ENCODE peak calls at places on chromosomes 13 and 19, in five cellular contexts. One of them, this sample, is unnamed.

GRCh38 chr13:22449251-22449650 is 731.5 kb upstream of the SGCG start:
- DNase-seq in IMR-90: no peak
- DNase-seq in stomach: no peak
- DNase-seq in PC-9: no peak
- DNase-seq in breast epithelium: no peak
- DNase-seq in this sample: no peak

GRCh38 chr19:17530586-17530985 is 19.1 kb downstream of the PGLS start:
- DNase-seq in IMR-90: no peak
- DNase-seq in stomach: no peak
- DNase-seq in PC-9: no peak
- DNase-seq in breast epithelium: no peak
- DNase-seq in this sample: no peak

GRCh38 chr13:26819067-26819466 is 58.5 kb upstream of the GPR12 start:
- DNase-seq in IMR-90: no peak
- DNase-seq in stomach: no peak
- DNase-seq in PC-9: no peak
- DNase-seq in breast epithelium: no peak
- DNase-seq in this sample: no peak

GRCh38 chr13:110266983-110267382 is 40.0 kb downstream of the COL4A1 start:
- DNase-seq in IMR-90: no peak
- DNase-seq in stomach: no peak
- DNase-seq in PC-9: no peak
- DNase-seq in breast epithelium: no peak
- DNase-seq in this sample: no peak

GRCh38 chr19:29612121-29612520 is 6.0 kb downstream of the POP4 start:
- DNase-seq in IMR-90: no peak
- DNase-seq in stomach: no peak
- DNase-seq in PC-9: no peak
- DNase-seq in breast epithelium: no peak
- DNase-seq in this sample: no peak

GRCh38 chr13:75050419-75051066 is 431.4 kb downstream of the TBC1D4 start:
- DNase-seq in IMR-90: peak; percentile 1
- DNase-seq in stomach: no peak
- DNase-seq in PC-9: no peak
- DNase-seq in breast epithelium: no peak
- DNase-seq in this sample: no peak

GRCh38 chr19:3054972-3055740 is 7.1 kb downstream of the TLE5 start:
- DNase-seq in IMR-90: peak; percentile 17
- DNase-seq in stomach: no peak
- DNase-seq in PC-9: peak; percentile 75
- DNase-seq in breast epithelium: no peak
- DNase-seq in this sample: peak; percentile 35

GRCh38 chr13:34128661-34129060 is 310.7 kb downstream of the RFC3 start:
- DNase-seq in IMR-90: no peak
- DNase-seq in stomach: no peak
- DNase-seq in PC-9: no peak
- DNase-seq in breast epithelium: no peak
- DNase-seq in this sample: no peak

GRCh38 chr13:113632706-113633484 is 25.1 kb downstream of the ATP4B start:
- DNase-seq in IMR-90: no peak
- DNase-seq in stomach: no peak
- DNase-seq in PC-9: no peak
- DNase-seq in breast epithelium: no peak
- DNase-seq in this sample: no peak

GRCh38 chr13:103941506-103942148 is 875.4 kb upstream of the SLC10A2 start:
- DNase-seq in IMR-90: no peak
- DNase-seq in stomach: no peak
- DNase-seq in PC-9: no peak
- DNase-seq in breast epithelium: no peak
- DNase-seq in this sample: no peak

GRCh38 chr13:83297591-83298305 is 584.5 kb downstream of the SLITRK1 start:
- DNase-seq in IMR-90: no peak
- DNase-seq in stomach: no peak
- DNase-seq in PC-9: no peak
- DNase-seq in breast epithelium: no peak
- DNase-seq in this sample: no peak

GRCh38 chr19:41999071-41999877 is 5.2 kb upstream of the ATP1A3 start:
- DNase-seq in IMR-90: no peak
- DNase-seq in stomach: no peak
- DNase-seq in PC-9: no peak
- DNase-seq in breast epithelium: no peak
- DNase-seq in this sample: no peak

GRCh38 chr13:110557610-110558305 is 3.8 kb downstream of the RAB20 start:
- DNase-seq in IMR-90: no peak
- DNase-seq in stomach: peak; percentile 76
- DNase-seq in PC-9: no peak
- DNase-seq in breast epithelium: no peak
- DNase-seq in this sample: no peak

GRCh38 chr13:26965976-26966375 is 205.4 kb upstream of the GPR12 start:
- DNase-seq in IMR-90: peak; percentile 93
- DNase-seq in stomach: peak; percentile 81
- DNase-seq in PC-9: no peak
- DNase-seq in breast epithelium: no peak
- DNase-seq in this sample: no peak

GRCh38 chr19:33812388-33813330 is 16.0 kb downstream of the KCTD15 start:
- DNase-seq in IMR-90: no peak
- DNase-seq in stomach: no peak
- DNase-seq in PC-9: no peak
- DNase-seq in breast epithelium: no peak
- DNase-seq in this sample: no peak

GRCh38 chr13:51663980-51664957 is 80.0 kb downstream of the WDFY2 start:
- DNase-seq in IMR-90: no peak
- DNase-seq in stomach: no peak
- DNase-seq in PC-9: no peak
- DNase-seq in breast epithelium: no peak
- DNase-seq in this sample: no peak

GRCh38 chr19:38319421-38320258 is at the start of gene KCNK6:
- DNase-seq in IMR-90: no peak
- DNase-seq in stomach: peak; percentile 70
- DNase-seq in PC-9: peak; percentile 46
- DNase-seq in breast epithelium: peak; percentile 44
- DNase-seq in this sample: no peak

GRCh38 chr19:46746281-46746965 is at the start of gene STRN4:
- DNase-seq in IMR-90: no peak
- DNase-seq in stomach: peak; percentile 67
- DNase-seq in PC-9: peak; percentile 39
- DNase-seq in breast epithelium: no peak
- DNase-seq in this sample: peak; percentile 87

GRCh38 chr13:61918841-61919240 is 503.2 kb upstream of the PCDH20 start:
- DNase-seq in IMR-90: no peak
- DNase-seq in stomach: no peak
- DNase-seq in PC-9: no peak
- DNase-seq in breast epithelium: no peak
- DNase-seq in this sample: no peak

GRCh38 chr19:54209058-54209747 is 8.5 kb downstream of the RPS9 start:
- DNase-seq in IMR-90: no peak
- DNase-seq in stomach: no peak
- DNase-seq in PC-9: peak; percentile 25
- DNase-seq in breast epithelium: no peak
- DNase-seq in this sample: no peak

GRCh38 chr19:1672038-1672768 is 19.8 kb upstream of the TCF3 start:
- DNase-seq in IMR-90: peak; percentile 30
- DNase-seq in stomach: no peak
- DNase-seq in PC-9: peak; percentile 38
- DNase-seq in breast epithelium: no peak
- DNase-seq in this sample: peak; percentile 86

GRCh38 chr13:113528798-113529180 is 38.3 kb upstream of the DCUN1D2 start:
- DNase-seq in IMR-90: no peak
- DNase-seq in stomach: no peak
- DNase-seq in PC-9: no peak
- DNase-seq in breast epithelium: no peak
- DNase-seq in this sample: no peak

GRCh38 chr19:42081584-42082258 is 5.8 kb downstream of the ZNF574 start:
- DNase-seq in IMR-90: peak; percentile 65
- DNase-seq in stomach: no peak
- DNase-seq in PC-9: no peak
- DNase-seq in breast epithelium: no peak
- DNase-seq in this sample: peak; percentile 83

GRCh38 chr13:39656325-39656677 is 839 bp downstream of the COG6 start:
- DNase-seq in IMR-90: peak; percentile 5
- DNase-seq in stomach: no peak
- DNase-seq in PC-9: no peak
- DNase-seq in breast epithelium: no peak
- DNase-seq in this sample: peak; percentile 49

GRCh38 chr19:6888967-6889366 is 1.6 kb downstream of the ADGRE1 start:
- DNase-seq in IMR-90: no peak
- DNase-seq in stomach: no peak
- DNase-seq in PC-9: no peak
- DNase-seq in breast epithelium: no peak
- DNase-seq in this sample: no peak

GRCh38 chr19:6887326-6887725 is at the start of gene ADGRE1:
- DNase-seq in IMR-90: no peak
- DNase-seq in stomach: no peak
- DNase-seq in PC-9: no peak
- DNase-seq in breast epithelium: no peak
- DNase-seq in this sample: no peak

GRCh38 chr19:6890938-6891337 is 3.6 kb downstream of the ADGRE1 start:
- DNase-seq in IMR-90: no peak
- DNase-seq in stomach: no peak
- DNase-seq in PC-9: no peak
- DNase-seq in breast epithelium: no peak
- DNase-seq in this sample: no peak

GRCh38 chr19:6890421-6890913 is 3.1 kb downstream of the ADGRE1 start:
- DNase-seq in IMR-90: no peak
- DNase-seq in stomach: no peak
- DNase-seq in PC-9: no peak
- DNase-seq in breast epithelium: no peak
- DNase-seq in this sample: no peak

DNA sequence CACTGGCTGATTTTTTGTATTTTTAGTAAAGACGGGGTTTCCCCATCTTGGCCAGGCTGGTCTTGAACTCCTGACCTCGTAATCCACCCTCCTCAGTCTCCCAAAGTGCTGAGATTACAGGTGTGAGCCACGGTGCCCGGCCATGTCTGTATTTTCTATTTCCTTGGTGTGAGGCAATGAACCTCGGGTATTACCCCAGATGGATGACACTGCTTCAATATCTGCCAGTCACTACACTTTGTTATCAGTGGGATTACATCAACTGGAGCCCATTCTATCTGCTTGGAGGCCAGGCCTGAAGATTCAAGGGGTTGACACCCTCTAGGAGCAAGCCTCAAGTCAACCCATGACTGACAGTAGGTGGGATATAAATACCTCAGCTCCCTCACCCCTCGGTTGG is 1.1 kb upstream of the ADGRE1 start:
- DNase-seq in IMR-90: no peak
- DNase-seq in stomach: no peak
- DNase-seq in PC-9: no peak
- DNase-seq in breast epithelium: no peak
- DNase-seq in this sample: no peak
- H3K9me3 ChIP-seq in IMR-90: peaks cover 13% of the 10 kb centered on the region
- H3K9me3 ChIP-seq in stomach: peaks cover 17% of the 10 kb centered on the region
- H3K9me3 ChIP-seq in PC-9: peaks cover 4% of the 10 kb centered on the region
- H3K9me3 ChIP-seq in breast epithelium: peaks cover 15% of the 10 kb centered on the region
- H3K9me3 ChIP-seq in this sample: no peaks in the 10 kb centered on the region

GRCh38 chr19:12345197-12345596 is 11.8 kb upstream of the ZNF563 start:
- DNase-seq in IMR-90: no peak
- DNase-seq in stomach: no peak
- DNase-seq in PC-9: no peak
- DNase-seq in breast epithelium: no peak
- DNase-seq in this sample: no peak

GRCh38 chr19:12350185-12350889 is 15.1 kb downstream of the ZNF442 start:
- DNase-seq in IMR-90: no peak
- DNase-seq in stomach: no peak
- DNase-seq in PC-9: no peak
- DNase-seq in breast epithelium: no peak
- DNase-seq in this sample: no peak

GRCh38 chr19:12353375-12353774 is 12.1 kb downstream of the ZNF442 start:
- DNase-seq in IMR-90: no peak
- DNase-seq in stomach: no peak
- DNase-seq in PC-9: no peak
- DNase-seq in breast epithelium: no peak
- DNase-seq in this sample: no peak

GRCh38 chr19:12346896-12347295 is 13.5 kb upstream of the ZNF563 start:
- DNase-seq in IMR-90: no peak
- DNase-seq in stomach: no peak
- DNase-seq in PC-9: no peak
- DNase-seq in breast epithelium: no peak
- DNase-seq in this sample: peak; percentile 74

GRCh38 chr19:12350890-12351197 is 14.6 kb downstream of the ZNF442 start:
- DNase-seq in IMR-90: no peak
- DNase-seq in stomach: no peak
- DNase-seq in PC-9: no peak
- DNase-seq in breast epithelium: no peak
- DNase-seq in this sample: no peak
- H3K9me3 ChIP-seq in IMR-90: peaks cover 57% of the 10 kb centered on the region
- H3K9me3 ChIP-seq in stomach: peaks cover 46% of the 10 kb centered on the region
- H3K9me3 ChIP-seq in PC-9: peaks cover 42% of the 10 kb centered on the region
- H3K9me3 ChIP-seq in breast epithelium: peaks cover 75% of the 10 kb centered on the region
- H3K9me3 ChIP-seq in this sample: peaks cover 48% of the 10 kb centered on the region

GRCh38 chr13:28442872-28443271 is 52.1 kb downstream of the FLT1 start:
- DNase-seq in IMR-90: no peak
- DNase-seq in stomach: no peak
- DNase-seq in PC-9: no peak
- DNase-seq in breast epithelium: no peak
- DNase-seq in this sample: no peak
- H3K9me3 ChIP-seq in IMR-90: peaks cover under 1% of the 10 kb centered on the region
- H3K9me3 ChIP-seq in stomach: peaks cover 11% of the 10 kb centered on the region
- H3K9me3 ChIP-seq in PC-9: no peaks in the 10 kb centered on the region
- H3K9me3 ChIP-seq in breast epithelium: peaks cover 9% of the 10 kb centered on the region
- H3K9me3 ChIP-seq in this sample: no peaks in the 10 kb centered on the region

GRCh38 chr19:52444506-52444905 is 8.8 kb upstream of the ZNF578 start:
- DNase-seq in IMR-90: no peak
- DNase-seq in stomach: no peak
- DNase-seq in PC-9: no peak
- DNase-seq in breast epithelium: no peak
- DNase-seq in this sample: no peak

DNA sequence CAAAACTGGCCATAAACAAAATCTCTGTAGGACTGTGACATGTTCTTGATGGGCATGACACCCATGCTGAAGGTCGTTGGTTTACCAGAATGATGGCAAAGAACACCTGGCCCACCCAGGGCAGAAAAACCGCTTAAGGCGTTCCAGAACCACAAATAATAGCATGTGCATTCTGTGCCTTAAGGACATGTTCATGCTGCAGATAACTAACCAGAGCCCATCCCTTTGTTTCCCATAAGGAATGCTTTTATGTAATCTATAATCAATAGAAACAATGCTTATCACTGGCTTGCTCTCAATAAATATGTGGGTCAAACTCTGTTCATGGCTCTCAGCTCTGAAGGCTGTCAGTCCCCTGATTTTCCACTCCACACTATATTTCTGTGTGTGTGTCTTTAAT is 11.2 kb upstream of the ZNF578 start:
- DNase-seq in IMR-90: no peak
- DNase-seq in stomach: no peak
- DNase-seq in PC-9: no peak
- DNase-seq in breast epithelium: no peak
- DNase-seq in this sample: no peak
- H3K9me3 ChIP-seq in IMR-90: peaks cover 15% of the 10 kb centered on the region
- H3K9me3 ChIP-seq in stomach: peaks cover 67% of the 10 kb centered on the region
- H3K9me3 ChIP-seq in PC-9: peaks cover 6% of the 10 kb centered on the region
- H3K9me3 ChIP-seq in breast epithelium: peaks cover 96% of the 10 kb centered on the region
- H3K9me3 ChIP-seq in this sample: peaks cover 24% of the 10 kb centered on the region

DNA sequence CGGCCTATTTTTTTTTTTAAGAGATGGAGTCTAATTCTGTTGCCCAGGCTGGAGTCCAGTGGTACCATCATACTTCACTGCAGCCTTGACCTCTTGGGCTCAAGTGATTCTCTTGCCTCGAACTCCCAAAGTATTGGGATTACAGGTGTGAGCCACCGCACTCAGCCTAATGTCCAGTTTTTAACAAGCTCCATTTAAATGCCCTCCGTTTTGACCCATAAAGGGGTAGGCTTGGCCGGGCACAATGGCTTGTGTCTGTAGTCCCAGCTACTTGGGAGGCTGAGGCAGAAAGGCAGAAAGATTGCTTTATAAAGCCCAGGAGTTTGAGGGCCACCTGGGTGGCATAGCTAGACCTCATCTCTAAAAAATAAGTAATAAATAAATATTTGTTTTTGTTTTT is 11.8 kb downstream of the LDLR start:
- DNase-seq in IMR-90: no peak
- DNase-seq in stomach: no peak
- DNase-seq in PC-9: no peak
- DNase-seq in breast epithelium: no peak
- DNase-seq in this sample: no peak
- H3K9me3 ChIP-seq in IMR-90: no peaks in the 10 kb centered on the region
- H3K9me3 ChIP-seq in stomach: no peaks in the 10 kb centered on the region
- H3K9me3 ChIP-seq in PC-9: no peaks in the 10 kb centered on the region
- H3K9me3 ChIP-seq in breast epithelium: no peaks in the 10 kb centered on the region
- H3K9me3 ChIP-seq in this sample: no peaks in the 10 kb centered on the region